ENCODE peak calls at places on chromosomes 1 and 21, in four cellular contexts. N is IMR-90, Y is H9, H is neuronal stem cell. A is an unnamed sample.

GRCh38 chr1:158024737-158025136 is 31.3 kb downstream of the KIRREL1 start:
- DNase-seq in N (no peak), Y (no peak), H (no peak), A (no peak)

GRCh38 chr1:175150596-175151319 is 41.8 kb downstream of the KIAA0040 start:
- DNase-seq in N (no peak), Y (peak), H (no peak), A (no peak)

GRCh38 chr1:23370744-23371710 is 1.4 kb upstream of the ZNF436 start:
- DNase-seq in N (no peak), Y (peak), H (peak), A (peak)

GRCh38 chr1:83497563-83497962 is 501.4 kb downstream of the TTLL7 start:
- DNase-seq in N (no peak), Y (peak), H (no peak), A (peak)

GRCh38 chr1:245401881-245402598 is 247.3 kb downstream of the KIF26B start:
- DNase-seq in N (no peak), Y (no peak), H (no peak), A (no peak)

GRCh38 chr1:29478879-29479278 is 242.6 kb downstream of the PTPRU start:
- DNase-seq in N (no peak), Y (no peak), H (peak), A (no peak)

GRCh38 chr21:38229260-38229877 is 27.4 kb upstream of the KCNJ15 start:
- DNase-seq in N (no peak), Y (no peak), H (peak), A (peak)

GRCh38 chr1:241465673-241466072 is 53.9 kb downstream of the FH start:
- DNase-seq in N (no peak), Y (no peak), H (no peak), A (no peak)

GRCh38 chr1:54768093-54768492 is 3.8 kb upstream of the PARS2 start:
- DNase-seq in N (peak), Y (no peak), H (no peak), A (peak)

GRCh38 chr1:247299723-247300381 is 31.8 kb downstream of the ZNF496 start:
- DNase-seq in N (no peak), Y (no peak), H (no peak), A (no peak)

GRCh38 chr1:246476771-246477170 is 30.3 kb downstream of the SMYD3 start:
- DNase-seq in N (no peak), Y (no peak), H (no peak), A (no peak)

GRCh38 chr1:17186216-17186894 is 18.6 kb upstream of the PADI1 start:
- DNase-seq in N (no peak), Y (no peak), H (no peak), A (no peak)

GRCh38 chr1:150322310-150322709 is 977 bp downstream of the PRPF3 start:
- DNase-seq in N (peak), Y (no peak), H (no peak), A (peak)

GRCh38 chr1:198575715-198576641 is 35.5 kb upstream of the ATP6V1G3 start:
- DNase-seq in N (peak), Y (no peak), H (no peak), A (no peak)

GRCh38 chr1:54546651-54547348 is 1.2 kb upstream of the ACOT11 start:
- DNase-seq in N (no peak), Y (no peak), H (no peak), A (peak)

GRCh38 chr1:234768569-234769283 is 158.7 kb upstream of the IRF2BP2 start:
- DNase-seq in N (no peak), Y (no peak), H (no peak), A (no peak)

GRCh38 chr21:31710586-31710985 is 21.3 kb downstream of the SCAF4 start:
- DNase-seq in N (peak), Y (no peak), H (no peak), A (no peak)

GRCh38 chr1:242398351-242398750 is 126.1 kb downstream of the PLD5 start:
- DNase-seq in N (no peak), Y (no peak), H (no peak), A (no peak)

GRCh38 chr1:23793018-23793781 is 2.3 kb downstream of the LYPLA2 start:
- DNase-seq in N (no peak), Y (no peak), H (no peak), A (peak)

GRCh38 chr1:54610601-54611580 is 12.4 kb downstream of the FAM151A start:
- DNase-seq in N (no peak), Y (no peak), H (no peak), A (no peak)

GRCh38 chr1:234724517-234725176 is 114.7 kb upstream of the IRF2BP2 start:
- DNase-seq in N (no peak), Y (peak), H (no peak), A (no peak)

GRCh38 chr1:65541865-65542264 is 121.4 kb downstream of the LEPR start:
- DNase-seq in N (no peak), Y (no peak), H (no peak), A (no peak)

GRCh38 chr1:1040004-1040991 is 20.4 kb downstream of the AGRN start:
- DNase-seq in N (peak), Y (peak), H (peak), A (peak)
- H3K18ac ChIP-seq in N (no peak), Y (no peak), H (peak), A (peak)

DNA sequence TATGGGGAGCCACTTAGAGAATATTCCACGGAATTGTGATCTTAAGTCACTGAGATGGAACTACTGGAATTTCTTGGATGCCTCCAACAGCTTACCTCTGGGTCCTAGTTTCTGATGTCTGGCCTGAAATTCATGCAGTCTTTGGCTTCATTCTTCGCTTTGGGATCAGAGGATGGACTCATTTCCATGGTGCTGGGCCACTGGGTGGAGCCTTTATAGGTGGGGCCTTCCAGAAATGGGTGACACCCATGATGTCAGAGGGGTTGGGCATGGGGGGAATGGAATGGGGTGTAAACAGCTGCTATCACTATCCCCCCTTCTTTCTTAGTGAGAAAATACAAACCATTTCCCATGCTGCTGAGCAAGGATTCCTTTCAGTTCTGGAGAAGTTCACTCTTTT is 73.7 kb upstream of the FGGY start:
- DNase-seq in N (no peak), Y (no peak), H (no peak), A (no peak)
- H4K91ac ChIP-seq in N (no peak), Y (no peak), H (no peak), A (no peak)

GRCh38 chr1:164583835-164584539 is 25.0 kb downstream of the PBX1 start:
- DNase-seq in N (no peak), Y (no peak), H (no peak), A (no peak)
- H3K18ac ChIP-seq in N (no peak), Y (no peak), H (no peak), A (no peak)

GRCh38 chr1:40901886-40902633 is 39.9 kb upstream of the CITED4 start:
- DNase-seq in N (peak), Y (peak), H (no peak), A (peak)
- H4K91ac ChIP-seq in N (no peak), Y (no peak), H (no peak), A (peak)

GRCh38 chr1:1567152-1567830 is 7.4 kb downstream of the SSU72 start:
- DNase-seq in N (no peak), Y (no peak), H (no peak), A (no peak)
- H3K18ac ChIP-seq in N (no peak), Y (no peak), H (no peak), A (no peak)

GRCh38 chr1:64478594-64479248 is 8.8 kb downstream of the CACHD1 start:
- DNase-seq in N (no peak), Y (no peak), H (no peak), A (no peak)

GRCh38 chr1:64480999-64481772 is 11.3 kb downstream of the CACHD1 start:
- DNase-seq in N (no peak), Y (no peak), H (no peak), A (no peak)

GRCh38 chr1:64482128-64482527 is 12.2 kb downstream of the CACHD1 start:
- DNase-seq in N (no peak), Y (no peak), H (no peak), A (no peak)

GRCh38 chr1:64482720-64483119 is 12.8 kb downstream of the CACHD1 start:
- DNase-seq in N (no peak), Y (no peak), H (no peak), A (peak)

DNA sequence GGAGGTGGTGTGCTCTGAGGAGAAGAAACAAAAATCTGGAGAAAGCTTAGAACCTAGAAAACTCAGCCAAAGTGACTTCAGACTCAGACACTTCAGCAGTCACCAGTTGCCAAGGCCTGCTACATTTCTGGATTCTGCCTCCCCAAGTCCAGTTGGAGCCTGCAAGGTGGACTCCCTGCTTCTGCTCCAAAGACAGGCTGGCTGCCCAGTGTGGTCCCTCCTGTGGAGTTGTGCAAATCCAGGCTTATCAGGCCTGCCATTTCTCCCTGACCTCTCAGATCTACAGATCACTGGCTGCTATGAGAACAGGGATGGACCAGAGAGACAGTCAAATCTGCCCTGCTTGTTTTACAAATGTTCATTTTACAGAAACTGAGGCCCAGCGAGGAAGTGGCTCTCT is 9.9 kb downstream of the CACHD1 start:
- DNase-seq in N (no peak), Y (no peak), H (no peak), A (no peak)
- H4K91ac ChIP-seq in N (no peak), Y (no peak), H (no peak), A (no peak)

A was measured in mesenchymal stem cell.